ENCODE peak calls at places on chromosomes 11 and 22, in six cellular contexts. I is A549, E is endothelial cell of umbilical vein, V is HCT116, Y is GM12878, K is H1. C is an unnamed sample.

GRCh38 chr11:90491466-90491865 is 268.6 kb upstream of the CHORDC1 start:
- DNase-seq in I (no peak), E (no peak), V (no peak), Y (no peak), K (no peak), C (no peak)

GRCh38 chr11:133579165-133580031 is 47.1 kb upstream of the OPCML start:
- DNase-seq in I (no peak), E (no peak), V (no peak), Y (no peak), K (no peak), C (peak; percentile 78)

GRCh38 chr11:117438371-117439000 is 110.8 kb downstream of the CEP164 start:
- DNase-seq in I (no peak), E (no peak), V (no peak), Y (no peak), K (no peak), C (no peak)

GRCh38 chr22:46104170-46104880 is 46.0 kb upstream of the PPARA start:
- DNase-seq in I (no peak), E (no peak), V (no peak), Y (no peak), K (no peak), C (no peak)

GRCh38 chr22:23137905-23138520 is 3.8 kb downstream of the RSPH14 start:
- DNase-seq in I (no peak), E (no peak), V (no peak), Y (peak; percentile 86), K (no peak), C (no peak)

GRCh38 chr22:24819941-24820461 is 14.0 kb downstream of the SGSM1 start:
- DNase-seq in I (peak; percentile 21), E (no peak), V (no peak), Y (no peak), K (no peak), C (peak; percentile 62)

GRCh38 chr11:62472063-62472884 is 53.4 kb downstream of the SCGB1A1 start:
- DNase-seq in I (peak; percentile 54), E (no peak), V (peak; percentile 59), Y (no peak), K (no peak), C (peak; percentile 40)

GRCh38 chr11:2750601-2751522 is 51.1 kb upstream of the KCNQ1OT1 start:
- DNase-seq in I (no peak), E (no peak), V (no peak), Y (no peak), K (no peak), C (peak; percentile 72)

GRCh38 chr22:39278040-39278439 is 33.3 kb upstream of the PDGFB start:
- DNase-seq in I (no peak), E (no peak), V (no peak), Y (no peak), K (no peak), C (no peak)

GRCh38 chr22:25141994-25142620 is 57.6 kb upstream of the CRYBB3 start:
- DNase-seq in I (no peak), E (no peak), V (no peak), Y (no peak), K (no peak), C (peak; percentile 60)

GRCh38 chr11:128624269-128625170 is 37.2 kb upstream of the ETS1 start:
- DNase-seq in I (no peak), E (no peak), V (no peak), Y (no peak), K (no peak), C (no peak)

GRCh38 chr11:28964811-28965210 is 856.6 kb downstream of the METTL15 start:
- DNase-seq in I (no peak), E (no peak), V (no peak), Y (no peak), K (no peak), C (no peak)

GRCh38 chr11:95132956-95133355 is 43.3 kb downstream of the ENDOD1 start:
- DNase-seq in I (no peak), E (no peak), V (no peak), Y (no peak), K (no peak), C (no peak)

GRCh38 chr22:41557401-41558240 is 3.2 kb upstream of the CSDC2 start:
- DNase-seq in I (no peak), E (peak; percentile 64), V (no peak), Y (no peak), K (no peak), C (no peak)

GRCh38 chr11:122209619-122210377 is 93.8 kb upstream of the BLID start:
- DNase-seq in I (no peak), E (peak; percentile 87), V (no peak), Y (no peak), K (no peak), C (peak; percentile 41)

GRCh38 chr22:38114484-38115398 is 4.3 kb upstream of the BAIAP2L2 start:
- DNase-seq in I (peak; percentile 82), E (peak; percentile 77), V (peak; percentile 37), Y (no peak), K (no peak), C (peak; percentile 88)

GRCh38 chr11:126127898-126128297 is 65.2 kb upstream of the CDON start:
- DNase-seq in I (no peak), E (no peak), V (no peak), Y (no peak), K (no peak), C (no peak)

GRCh38 chr11:133408402-133408801 is 123.9 kb downstream of the OPCML start:
- DNase-seq in I (no peak), E (no peak), V (no peak), Y (no peak), K (no peak), C (no peak)

GRCh38 chr11:44307340-44308099 is 2.4 kb downstream of the ALX4 start:
- DNase-seq in I (no peak), E (no peak), V (no peak), Y (no peak), K (no peak), C (no peak)

GRCh38 chr11:121460941-121461514 is 8.3 kb upstream of the SORL1-AS1 start:
- DNase-seq in I (no peak), E (no peak), V (no peak), Y (no peak), K (no peak), C (no peak)

GRCh38 chr11:18394300-18394927 is at the start of gene LDHA:
- DNase-seq in I (peak; percentile 96), E (peak; percentile 93), V (peak; percentile 90), Y (peak; percentile 80), K (peak; percentile 66), C (peak; percentile 95)

GRCh38 chr11:8722156-8722555 is 39.6 kb downstream of the RPL27A start:
- DNase-seq in I (no peak), E (no peak), V (no peak), Y (no peak), K (no peak), C (no peak)
- H3K27ac ChIP-seq in I (no peak overlapping the region), E (no peak overlapping the region), V (peak overlapping the region; percentile 25), Y (no peak overlapping the region), K (no peak overlapping the region), C (peak overlapping the region; percentile 96)

GRCh38 chr11:35583126-35583525 is 35.1 kb upstream of the FJX1 start:
- DNase-seq in I (no peak), E (no peak), V (no peak), Y (no peak), K (no peak), C (no peak)

GRCh38 chr11:35583843-35584242 is 34.4 kb upstream of the FJX1 start:
- DNase-seq in I (no peak), E (no peak), V (no peak), Y (no peak), K (no peak), C (no peak)

GRCh38 chr11:35585411-35585810 is 32.8 kb upstream of the FJX1 start:
- DNase-seq in I (no peak), E (no peak), V (no peak), Y (no peak), K (no peak), C (no peak)

GRCh38 chr11:35586216-35586615 is 32.0 kb upstream of the FJX1 start:
- DNase-seq in I (no peak), E (no peak), V (no peak), Y (no peak), K (no peak), C (no peak)

DNA sequence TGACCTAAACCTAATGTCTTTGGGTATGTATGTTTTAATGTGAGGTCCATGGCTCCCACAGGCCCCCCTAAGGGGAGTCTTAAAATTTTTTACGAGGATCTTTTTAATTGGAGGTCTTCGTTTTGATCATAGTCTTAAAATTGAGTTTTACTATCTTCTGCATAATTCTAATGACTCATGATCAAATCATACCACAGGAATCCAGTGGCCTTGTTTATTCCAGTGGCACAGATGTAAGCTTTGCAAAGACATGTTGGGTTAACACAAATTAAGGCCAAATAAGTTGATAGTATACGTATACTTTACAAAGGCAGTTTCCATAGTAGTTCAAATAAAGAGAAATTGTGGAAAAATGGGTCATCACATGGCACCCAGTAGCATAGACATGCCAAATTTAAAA is 33.9 kb upstream of the FJX1 start:
- DNase-seq in I (no peak), E (no peak), V (no peak), Y (no peak), K (no peak), C (no peak)
- TF ChIP-seq MAX in I (no peak), E (no peak), V (no peak), Y (no peak), K (no peak), C (no peak)

GRCh38 chr11:114172055-114172861 is 112.7 kb downstream of the ZBTB16 start:
- DNase-seq in I (no peak), E (no peak), V (no peak), Y (no peak), K (no peak), C (no peak)
- H3K27ac ChIP-seq in I (peak overlapping the region; percentile 38), E (peak overlapping the region; percentile 57), V (no peak overlapping the region), Y (no peak overlapping the region), K (no peak overlapping the region), C (no peak overlapping the region)

DNA sequence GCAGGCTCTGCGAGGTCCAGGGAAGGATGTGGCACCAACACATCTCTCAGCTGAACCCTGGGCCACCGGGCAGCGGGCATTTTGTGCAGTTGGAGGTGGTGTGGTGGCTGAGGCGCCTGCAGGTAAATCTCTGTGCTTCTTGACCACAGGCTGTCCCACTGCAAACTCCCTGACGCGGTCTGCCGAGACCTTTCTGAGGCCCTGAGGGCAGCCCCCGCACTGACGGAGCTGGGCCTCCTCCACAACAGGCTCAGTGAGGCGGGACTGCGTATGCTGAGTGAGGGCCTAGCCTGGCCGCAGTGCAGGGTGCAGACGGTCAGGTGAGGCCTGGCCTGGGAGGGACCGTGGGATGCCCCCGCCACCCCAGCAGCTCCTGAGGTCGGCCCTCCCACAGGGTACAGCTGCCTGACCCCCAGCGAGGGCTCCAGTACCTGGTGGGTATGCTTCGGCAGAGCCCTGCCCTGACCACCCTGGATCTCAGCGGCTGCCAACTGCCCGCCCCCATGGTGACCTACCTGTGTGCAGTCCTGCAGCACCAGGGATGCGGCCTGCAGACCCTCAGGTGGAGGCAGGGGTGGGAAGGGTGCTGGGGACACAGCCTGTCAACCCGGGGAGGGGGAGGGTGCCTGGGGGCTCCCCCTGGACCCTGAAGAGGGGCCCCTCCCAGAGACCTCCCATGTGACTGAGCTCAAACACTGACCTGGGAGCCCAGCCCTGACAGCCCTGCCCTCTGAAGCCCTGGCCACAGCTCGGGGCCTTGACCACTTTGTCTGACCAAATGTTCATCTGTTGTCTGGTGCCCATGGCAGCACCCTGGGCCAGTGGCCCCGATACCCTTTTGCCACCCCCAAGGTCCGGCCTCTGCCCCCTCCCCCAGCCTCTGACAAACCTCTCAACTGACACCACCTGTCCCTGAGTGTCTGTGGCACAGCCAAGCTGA is 4.6 kb upstream of the PGGHG start:
- DNase-seq in I (no peak), E (no peak), V (no peak), Y (no peak), K (no peak), C (peak; percentile 34)
- TF ChIP-seq MAX in I (no peak), E (no peak), V (no peak), Y (no peak), K (no peak), C (no peak)

GRCh38 chr11:86931059-86931964 is 23.9 kb downstream of the FZD4 start:
- DNase-seq in I (no peak), E (peak; percentile 56), V (no peak), Y (no peak), K (no peak), C (no peak)
- H3K27ac ChIP-seq in I (no peak overlapping the region), E (peak overlapping the region; percentile 70), V (no peak overlapping the region), Y (no peak overlapping the region), K (no peak overlapping the region), C (peak overlapping the region; percentile 17)